ENCODE peak calls at places on chromosomes 3 and 15, in six cellular contexts. L is H9, R is AG04450, O is cardiac muscle cell, T is WERI-Rb-1, N is heart left ventricle. M is an unnamed sample.

GRCh38 chr3:71495708-71496472 is 87.6 kb downstream of the FOXP1 start:
- DNase-seq in L (peak; percentile 43), R (no peak), O (no peak), T (no peak), N (no peak), M (no peak)

GRCh38 chr3:188947983-188948657 is 223.7 kb upstream of the TPRG1 start:
- DNase-seq in L (peak; percentile 89), R (no peak), O (peak; percentile 91), T (peak; percentile 76), N (peak; percentile 91), M (no peak)

GRCh38 chr3:153210660-153211059 is 48.6 kb downstream of the RAP2B start:
- DNase-seq in L (no peak), R (no peak), O (no peak), T (no peak), N (no peak), M (no peak)

GRCh38 chr15:76823903-76824302 is 81.2 kb downstream of the SCAPER start:
- DNase-seq in L (no peak), R (no peak), O (no peak), T (no peak), N (no peak), M (no peak)

GRCh38 chr3:24253336-24253735 is 241.3 kb downstream of the THRB start:
- DNase-seq in L (no peak), R (no peak), O (no peak), T (no peak), N (no peak), M (no peak)

GRCh38 chr3:37687966-37688365 is 173.7 kb upstream of the CTDSPL start:
- DNase-seq in L (no peak), R (no peak), O (no peak), T (no peak), N (no peak), M (no peak)

GRCh38 chr3:30914696-30915095 is 20.2 kb upstream of the GADL1 start:
- DNase-seq in L (no peak), R (no peak), O (no peak), T (no peak), N (no peak), M (no peak)

GRCh38 chr15:42549052-42549491 is 434 bp downstream of the HAUS2 start:
- DNase-seq in L (no peak), R (no peak), O (peak; percentile 30), T (peak; percentile 44), N (no peak), M (no peak)

GRCh38 chr3:41317718-41318117 is 118.4 kb downstream of the CTNNB1 start:
- DNase-seq in L (no peak), R (no peak), O (no peak), T (no peak), N (no peak), M (no peak)

GRCh38 chr3:23961913-23962312 is 16.8 kb downstream of the NR1D2 start:
- DNase-seq in L (no peak), R (no peak), O (no peak), T (no peak), N (no peak), M (no peak)

GRCh38 chr3:38521391-38521987 is 25.3 kb downstream of the EXOG start:
- DNase-seq in L (peak; percentile 80), R (peak; percentile 49), O (peak; percentile 84), T (peak; percentile 64), N (no peak), M (peak; percentile 88)

GRCh38 chr15:98868564-98868963 is 139.0 kb downstream of the PGPEP1L start:
- DNase-seq in L (no peak), R (no peak), O (no peak), T (no peak), N (no peak), M (no peak)

GRCh38 chr3:158455406-158455805 is 115.6 kb upstream of the MLF1 start:
- DNase-seq in L (no peak), R (no peak), O (no peak), T (no peak), N (no peak), M (no peak)

GRCh38 chr15:66836476-66837030 is 134.5 kb downstream of the SMAD6 start:
- DNase-seq in L (no peak), R (no peak), O (no peak), T (no peak), N (no peak), M (no peak)

GRCh38 chr15:49844390-49844789 is 223.5 kb downstream of the DTWD1 start:
- DNase-seq in L (no peak), R (no peak), O (no peak), T (no peak), N (no peak), M (no peak)

GRCh38 chr3:53180305-53181023 is 19.5 kb downstream of the PRKCD start:
- DNase-seq in L (no peak), R (no peak), O (no peak), T (no peak), N (no peak), M (no peak)

GRCh38 chr3:52082951-52083350 is 26.6 kb upstream of the DUSP7 start:
- DNase-seq in L (no peak), R (no peak), O (no peak), T (no peak), N (peak; percentile 27), M (no peak)

GRCh38 chr3:126570103-126570541 is 11.4 kb upstream of the C3orf22 start:
- DNase-seq in L (peak; percentile 41), R (no peak), O (no peak), T (no peak), N (no peak), M (no peak)

GRCh38 chr3:43895573-43895972 is 204.8 kb downstream of the ABHD5 start:
- DNase-seq in L (no peak), R (no peak), O (no peak), T (no peak), N (no peak), M (no peak)

GRCh38 chr3:43892535-43892934 is 201.8 kb downstream of the ABHD5 start:
- DNase-seq in L (no peak), R (no peak), O (no peak), T (no peak), N (no peak), M (no peak)

GRCh38 chr3:43893721-43894120 is 203.0 kb downstream of the ABHD5 start:
- DNase-seq in L (no peak), R (no peak), O (no peak), T (no peak), N (no peak), M (no peak)

GRCh38 chr3:43892061-43892460 is 201.3 kb downstream of the ABHD5 start:
- DNase-seq in L (no peak), R (no peak), O (no peak), T (no peak), N (no peak), M (no peak)

GRCh38 chr3:43894176-43895049 is 203.7 kb downstream of the ABHD5 start:
- DNase-seq in L (peak; percentile 78), R (peak; percentile 61), O (peak; percentile 80), T (no peak), N (peak; percentile 67), M (peak; percentile 70)
- H3K27ac ChIP-seq in L (no peak overlapping the region), R (peak overlapping the region; percentile 42), O (no peak overlapping the region), T (no peak overlapping the region), N (no peak overlapping the region), M (no peak overlapping the region)

GRCh38 chr3:129688310-129688895 is 81.9 kb upstream of the PLXND1 start:
- DNase-seq in L (peak; percentile 65), R (no peak), O (peak; percentile 65), T (peak; percentile 32), N (peak; percentile 83), M (peak; percentile 60)
- H3K27ac ChIP-seq in L (peak overlapping the region; percentile 65), R (no peak overlapping the region), O (peak overlapping the region; percentile 46), T (peak overlapping the region; percentile 45), N (peak overlapping the region; percentile 21), M (no peak overlapping the region)

GRCh38 chr3:32442766-32443165 is 51.1 kb downstream of the CMTM7 start:
- DNase-seq in L (no peak), R (no peak), O (no peak), T (no peak), N (no peak), M (no peak)
- H3K27ac ChIP-seq in L (no peak overlapping the region), R (no peak overlapping the region), O (no peak overlapping the region), T (no peak overlapping the region), N (no peak overlapping the region), M (no peak overlapping the region)

GRCh38 chr3:196504556-196504955 is 988 bp upstream of the RNF168 start:
- DNase-seq in L (no peak), R (no peak), O (no peak), T (no peak), N (no peak), M (no peak)
- H3K27ac ChIP-seq in L (no peak overlapping the region), R (no peak overlapping the region), O (peak overlapping the region; percentile 82), T (no peak overlapping the region), N (no peak overlapping the region), M (no peak overlapping the region)

GRCh38 chr3:12442654-12443501 is 41.4 kb upstream of the TSEN2 start:
- DNase-seq in L (no peak), R (no peak), O (no peak), T (no peak), N (peak; percentile 72), M (no peak)

GRCh38 chr3:12445523-12446240 is 38.6 kb upstream of the TSEN2 start:
- DNase-seq in L (no peak), R (no peak), O (no peak), T (no peak), N (no peak), M (no peak)

GRCh38 chr3:12446298-12446697 is 38.0 kb upstream of the TSEN2 start:
- DNase-seq in L (no peak), R (no peak), O (no peak), T (no peak), N (no peak), M (no peak)

GRCh38 chr3:12443781-12444522 is 40.3 kb upstream of the TSEN2 start:
- DNase-seq in L (no peak), R (no peak), O (no peak), T (no peak), N (no peak), M (no peak)

DNA sequence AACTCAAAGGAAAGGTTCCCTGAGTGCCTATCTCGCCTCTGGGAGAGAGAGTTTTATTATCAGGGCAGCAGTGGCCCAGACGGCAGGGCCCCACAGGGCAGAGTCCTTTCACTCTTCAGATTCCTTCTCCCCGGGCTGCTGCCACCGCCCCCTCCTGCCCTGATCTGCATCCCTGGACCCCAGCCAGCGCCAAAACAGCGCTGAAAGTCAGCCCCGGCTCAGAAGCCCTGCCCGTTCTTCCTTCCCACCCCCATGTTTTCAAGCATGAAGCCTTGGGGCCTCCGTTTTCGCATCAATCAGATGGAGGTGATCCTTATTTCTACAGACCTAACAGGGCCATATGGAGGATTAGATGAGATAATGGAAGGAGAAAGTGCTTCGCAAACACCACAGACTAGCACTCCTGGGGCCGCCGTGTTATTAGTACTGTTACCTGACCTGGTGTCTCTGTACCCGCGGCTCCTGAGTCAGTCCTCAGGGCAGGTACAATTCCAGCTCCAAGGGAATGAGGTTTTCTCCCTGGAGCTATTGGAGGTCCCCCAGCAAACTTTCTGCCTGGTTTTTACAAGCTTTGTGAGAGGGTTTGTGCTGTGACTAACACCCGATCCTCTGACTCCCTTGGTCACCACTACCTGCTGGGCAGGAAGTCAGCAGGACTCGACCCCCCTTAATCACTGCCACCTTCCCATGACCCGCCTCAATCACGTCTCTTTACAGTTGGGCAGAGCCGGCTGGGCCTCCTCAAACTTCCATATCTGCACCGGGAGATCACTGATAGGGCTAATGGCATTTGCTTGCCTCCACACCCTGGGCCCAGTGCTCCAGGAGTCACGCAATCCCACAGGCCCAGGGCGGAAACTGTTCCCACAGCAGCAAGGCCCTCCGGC is 39.5 kb upstream of the TSEN2 start:
- DNase-seq in L (peak; percentile 43), R (no peak), O (peak; percentile 69), T (no peak), N (no peak), M (no peak)
- H3K27ac ChIP-seq in L (no peak overlapping the region), R (peak overlapping the region; percentile 31), O (peak overlapping the region; percentile 6), T (no peak overlapping the region), N (no peak overlapping the region), M (no peak overlapping the region)

GRCh38 chr3:122682016-122682374 is 1.4 kb downstream of the PARP14 start:
- DNase-seq in L (no peak), R (no peak), O (no peak), T (no peak), N (no peak), M (no peak)
- H3K27ac ChIP-seq in L (no peak overlapping the region), R (no peak overlapping the region), O (no peak overlapping the region), T (no peak overlapping the region), N (peak overlapping the region; percentile 93), M (no peak overlapping the region)